ENCODE peak calls at places on chromosomes 11 and 22, in six cellular contexts. Z, Y, Q, C, L and O are unnamed samples.
A peak's percentile ranks its signal among the peaks of the same experiment; 100 is the strongest.

GRCh38 chr11:120229451-120230424 is 10.2 kb upstream of the POU2F3 start:
- DNase-seq in Z (no peak), Y (peak; percentile 27), Q (peak; percentile 4), C (peak; percentile 19), L (peak; percentile 16), O (no peak)

GRCh38 chr11:3849297-3849874 is 6.1 kb upstream of the STIM1 start:
- DNase-seq in Z (no peak), Y (no peak), Q (peak; percentile 9), C (peak; percentile 59), L (peak; percentile 59), O (no peak)

GRCh38 chr11:117735350-117735977 is 61.6 kb downstream of the DSCAML1 start:
- DNase-seq in Z (no peak), Y (peak; percentile 77), Q (no peak), C (no peak), L (no peak), O (no peak)

GRCh38 chr11:30457045-30457444 is 129.1 kb downstream of the MPPED2 start:
- DNase-seq in Z (no peak), Y (no peak), Q (no peak), C (no peak), L (no peak), O (no peak)

GRCh38 chr22:44530106-44530505 is 32.1 kb upstream of the RTL6 start:
- DNase-seq in Z (no peak), Y (no peak), Q (no peak), C (no peak), L (no peak), O (no peak)

GRCh38 chr11:94740083-94740974 is 27.8 kb upstream of the AMOTL1 start:
- DNase-seq in Z (no peak), Y (peak; percentile 24), Q (no peak), C (peak; percentile 2), L (peak; percentile 12), O (no peak)

GRCh38 chr11:70545626-70545945 is 147.3 kb downstream of the CTTN start:
- DNase-seq in Z (no peak), Y (no peak), Q (no peak), C (no peak), L (no peak), O (no peak)

GRCh38 chr11:118846181-118846946 is 37.3 kb upstream of the CXCR5 start:
- DNase-seq in Z (no peak), Y (no peak), Q (no peak), C (no peak), L (no peak), O (no peak)

GRCh38 chr11:116379185-116379828 is 393.5 kb downstream of the BUD13 start:
- DNase-seq in Z (no peak), Y (no peak), Q (no peak), C (peak; percentile 7), L (peak; percentile 46), O (no peak)

GRCh38 chr11:76788661-76789442 is 5.7 kb downstream of the TSKU start:
- DNase-seq in Z (peak; percentile 48), Y (peak; percentile 18), Q (no peak), C (no peak), L (no peak), O (no peak)

GRCh38 chr11:111347723-111348115 is 31.4 kb downstream of the POU2AF1 start:
- DNase-seq in Z (no peak), Y (no peak), Q (peak; percentile 29), C (no peak), L (no peak), O (no peak)

GRCh38 chr22:17570851-17571631 is 7.7 kb downstream of the SLC25A18 start:
- DNase-seq in Z (no peak), Y (peak; percentile 52), Q (no peak), C (no peak), L (no peak), O (peak; percentile 22)